ENCODE peak calls at places on chromosomes 5 and 9, in eight cellular contexts. One of them, this sample, is unnamed.

GRCh38 chr5:143154495-143155375 is 248.8 kb downstream of the NR3C1 start:
- DNase-seq in lung microvascular endothelial cell: no peak
- DNase-seq in KBM-7: no peak
- DNase-seq in MV-4-11: no peak
- DNase-seq in ACHN: peak; percentile 16
- DNase-seq in NAMALWA: no peak
- DNase-seq in brain microvascular endothelial cell: no peak
- DNase-seq in fibroblast of lung: peak; percentile 62
- DNase-seq in this sample: no peak

GRCh38 chr5:5572010-5572982 is 149.8 kb downstream of the ICE1 start:
- DNase-seq in KBM-7: no peak
- DNase-seq in NAMALWA: no peak
- DNase-seq in ACHN: no peak
- DNase-seq in MV-4-11: no peak
- DNase-seq in fibroblast of lung: no peak
- DNase-seq in brain microvascular endothelial cell: no peak
- DNase-seq in lung microvascular endothelial cell: no peak
- DNase-seq in this sample: no peak

GRCh38 chr9:95506692-95507455 is 9.9 kb downstream of the PTCH1 start:
- DNase-seq in fibroblast of lung: peak; percentile 75
- DNase-seq in brain microvascular endothelial cell: peak; percentile 46
- DNase-seq in MV-4-11: peak; percentile 58
- DNase-seq in ACHN: peak; percentile 67
- DNase-seq in lung microvascular endothelial cell: peak; percentile 70
- DNase-seq in KBM-7: peak; percentile 71
- DNase-seq in NAMALWA: peak; percentile 75
- DNase-seq in this sample: peak; percentile 74

GRCh38 chr9:114757395-114757794 is 48.4 kb downstream of the TNFSF15 start:
- DNase-seq in KBM-7: no peak
- DNase-seq in MV-4-11: no peak
- DNase-seq in ACHN: no peak
- DNase-seq in lung microvascular endothelial cell: no peak
- DNase-seq in brain microvascular endothelial cell: no peak
- DNase-seq in fibroblast of lung: peak; percentile 65
- DNase-seq in NAMALWA: no peak
- DNase-seq in this sample: no peak

GRCh38 chr5:128632264-128632663 is 94.2 kb upstream of the FBN2 start:
- DNase-seq in lung microvascular endothelial cell: peak; percentile 70
- DNase-seq in NAMALWA: no peak
- DNase-seq in KBM-7: peak; percentile 35
- DNase-seq in brain microvascular endothelial cell: peak; percentile 22
- DNase-seq in MV-4-11: peak; percentile 26
- DNase-seq in fibroblast of lung: no peak
- DNase-seq in ACHN: no peak
- DNase-seq in this sample: no peak

GRCh38 chr5:170572453-170572852 is 68.6 kb downstream of the KCNIP1 start:
- DNase-seq in brain microvascular endothelial cell: no peak
- DNase-seq in lung microvascular endothelial cell: peak; percentile 78
- DNase-seq in NAMALWA: no peak
- DNase-seq in MV-4-11: peak; percentile 65
- DNase-seq in KBM-7: no peak
- DNase-seq in fibroblast of lung: peak; percentile 42
- DNase-seq in ACHN: no peak
- DNase-seq in this sample: no peak

GRCh38 chr5:58133631-58134296 is 326.1 kb downstream of the PLK2 start:
- DNase-seq in lung microvascular endothelial cell: peak; percentile 64
- DNase-seq in brain microvascular endothelial cell: no peak
- DNase-seq in NAMALWA: no peak
- DNase-seq in KBM-7: no peak
- DNase-seq in MV-4-11: no peak
- DNase-seq in fibroblast of lung: peak; percentile 58
- DNase-seq in ACHN: no peak
- DNase-seq in this sample: no peak

GRCh38 chr5:87393331-87393730 is 19.4 kb downstream of the CCNH start:
- DNase-seq in ACHN: peak; percentile 86
- DNase-seq in lung microvascular endothelial cell: peak; percentile 85
- DNase-seq in MV-4-11: no peak
- DNase-seq in fibroblast of lung: peak; percentile 92
- DNase-seq in brain microvascular endothelial cell: no peak
- DNase-seq in NAMALWA: no peak
- DNase-seq in KBM-7: no peak
- DNase-seq in this sample: no peak

GRCh38 chr9:136309101-136309801 is 5.4 kb upstream of the CCDC187 start:
- DNase-seq in ACHN: no peak
- DNase-seq in lung microvascular endothelial cell: no peak
- DNase-seq in NAMALWA: peak; percentile 73
- DNase-seq in fibroblast of lung: no peak
- DNase-seq in KBM-7: peak; percentile 45
- DNase-seq in MV-4-11: no peak
- DNase-seq in brain microvascular endothelial cell: no peak
- DNase-seq in this sample: no peak

GRCh38 chr5:139671096-139671841 is 23.1 kb downstream of the CXXC5 start:
- DNase-seq in MV-4-11: peak; percentile 47
- DNase-seq in fibroblast of lung: peak; percentile 71
- DNase-seq in ACHN: no peak
- DNase-seq in NAMALWA: peak; percentile 68
- DNase-seq in KBM-7: peak; percentile 53
- DNase-seq in brain microvascular endothelial cell: no peak
- DNase-seq in lung microvascular endothelial cell: no peak
- DNase-seq in this sample: no peak

GRCh38 chr9:104858271-104858670 is 69.7 kb downstream of the ABCA1 start:
- DNase-seq in lung microvascular endothelial cell: no peak
- DNase-seq in brain microvascular endothelial cell: no peak
- DNase-seq in fibroblast of lung: peak; percentile 88
- DNase-seq in KBM-7: no peak
- DNase-seq in ACHN: no peak
- DNase-seq in MV-4-11: no peak
- DNase-seq in NAMALWA: no peak
- DNase-seq in this sample: no peak

GRCh38 chr9:84315278-84315877 is 25.2 kb downstream of the SLC28A3 start:
- DNase-seq in NAMALWA: peak; percentile 65
- DNase-seq in brain microvascular endothelial cell: peak; percentile 57
- DNase-seq in fibroblast of lung: peak; percentile 57
- DNase-seq in ACHN: peak; percentile 59
- DNase-seq in MV-4-11: peak; percentile 42
- DNase-seq in KBM-7: peak; percentile 55
- DNase-seq in lung microvascular endothelial cell: peak; percentile 69
- DNase-seq in this sample: peak; percentile 71

GRCh38 chr5:116451905-116452450 is 122.6 kb downstream of the SEMA6A start:
- DNase-seq in NAMALWA: no peak
- DNase-seq in brain microvascular endothelial cell: no peak
- DNase-seq in KBM-7: no peak
- DNase-seq in lung microvascular endothelial cell: no peak
- DNase-seq in fibroblast of lung: peak; percentile 66
- DNase-seq in ACHN: peak; percentile 80
- DNase-seq in MV-4-11: no peak
- DNase-seq in this sample: no peak

GRCh38 chr5:91469517-91470165 is 86.5 kb upstream of the ARRDC3 start:
- DNase-seq in ACHN: no peak
- DNase-seq in brain microvascular endothelial cell: peak; percentile 10
- DNase-seq in NAMALWA: no peak
- DNase-seq in KBM-7: peak; percentile 89
- DNase-seq in lung microvascular endothelial cell: peak; percentile 41
- DNase-seq in fibroblast of lung: peak; percentile 7
- DNase-seq in MV-4-11: peak; percentile 92
- DNase-seq in this sample: no peak